ENCODE peak calls at places on chromosomes 13 and 19, in eight cellular contexts. One of them, this sample, is unnamed.

GRCh38 chr13:51451467-51452390 is 1.1 kb downstream of the INTS6 start:
- DNase-seq in transverse colon: peak
- DNase-seq in fibroblast of mammary gland: peak
- DNase-seq in ascending aorta: peak
- DNase-seq in CD8-positive, alpha-beta T cell: peak
- DNase-seq in upper lobe of right lung: peak
- DNase-seq in bronchial epithelial cell: peak
- DNase-seq in left ventricle myocardium inferior: peak
- DNase-seq in this sample: peak

GRCh38 chr19:17264641-17264979 is at the start of gene USHBP1:
- DNase-seq in fibroblast of mammary gland: no peak
- DNase-seq in ascending aorta: no peak
- DNase-seq in upper lobe of right lung: no peak
- DNase-seq in bronchial epithelial cell: no peak
- DNase-seq in left ventricle myocardium inferior: peak
- DNase-seq in transverse colon: no peak
- DNase-seq in CD8-positive, alpha-beta T cell: no peak
- DNase-seq in this sample: no peak

GRCh38 chr19:24065243-24065642 is 21.7 kb upstream of the ZNF254 start:
- DNase-seq in ascending aorta: no peak
- DNase-seq in upper lobe of right lung: no peak
- DNase-seq in transverse colon: no peak
- DNase-seq in left ventricle myocardium inferior: no peak
- DNase-seq in bronchial epithelial cell: no peak
- DNase-seq in CD8-positive, alpha-beta T cell: no peak
- DNase-seq in fibroblast of mammary gland: no peak
- DNase-seq in this sample: no peak

GRCh38 chr13:110363009-110363408 is 55.9 kb downstream of the COL4A2 start:
- DNase-seq in left ventricle myocardium inferior: no peak
- DNase-seq in upper lobe of right lung: no peak
- DNase-seq in ascending aorta: no peak
- DNase-seq in fibroblast of mammary gland: no peak
- DNase-seq in CD8-positive, alpha-beta T cell: no peak
- DNase-seq in bronchial epithelial cell: no peak
- DNase-seq in transverse colon: no peak
- DNase-seq in this sample: peak

GRCh38 chr19:13460045-13460444 is 46.2 kb downstream of the CACNA1A start:
- DNase-seq in fibroblast of mammary gland: no peak
- DNase-seq in left ventricle myocardium inferior: no peak
- DNase-seq in CD8-positive, alpha-beta T cell: no peak
- DNase-seq in ascending aorta: no peak
- DNase-seq in transverse colon: no peak
- DNase-seq in bronchial epithelial cell: no peak
- DNase-seq in upper lobe of right lung: no peak
- DNase-seq in this sample: no peak

GRCh38 chr13:74134777-74135305 is 637 bp upstream of the KLF12 start:
- DNase-seq in bronchial epithelial cell: peak
- DNase-seq in ascending aorta: no peak
- DNase-seq in CD8-positive, alpha-beta T cell: peak
- DNase-seq in upper lobe of right lung: peak
- DNase-seq in left ventricle myocardium inferior: peak
- DNase-seq in fibroblast of mammary gland: no peak
- DNase-seq in transverse colon: peak
- DNase-seq in this sample: peak

GRCh38 chr13:76798037-76798436 is 88.2 kb downstream of the KCTD12 start:
- DNase-seq in fibroblast of mammary gland: peak
- DNase-seq in upper lobe of right lung: no peak
- DNase-seq in ascending aorta: no peak
- DNase-seq in left ventricle myocardium inferior: no peak
- DNase-seq in CD8-positive, alpha-beta T cell: no peak
- DNase-seq in transverse colon: no peak
- DNase-seq in bronchial epithelial cell: no peak
- DNase-seq in this sample: no peak

GRCh38 chr19:40744554-40745401 is 5.5 kb downstream of the ACTMAP start:
- DNase-seq in ascending aorta: no peak
- DNase-seq in fibroblast of mammary gland: no peak
- DNase-seq in transverse colon: no peak
- DNase-seq in upper lobe of right lung: peak
- DNase-seq in bronchial epithelial cell: no peak
- DNase-seq in left ventricle myocardium inferior: no peak
- DNase-seq in CD8-positive, alpha-beta T cell: peak
- DNase-seq in this sample: no peak

GRCh38 chr19:36916991-36917390 is 859 bp downstream of the ZNF568 start:
- DNase-seq in upper lobe of right lung: no peak
- DNase-seq in left ventricle myocardium inferior: no peak
- DNase-seq in CD8-positive, alpha-beta T cell: no peak
- DNase-seq in transverse colon: no peak
- DNase-seq in fibroblast of mammary gland: peak
- DNase-seq in bronchial epithelial cell: peak
- DNase-seq in ascending aorta: no peak
- DNase-seq in this sample: no peak

GRCh38 chr19:45682117-45682516 is 9.6 kb downstream of the SNRPD2 start:
- DNase-seq in fibroblast of mammary gland: no peak
- DNase-seq in upper lobe of right lung: no peak
- DNase-seq in transverse colon: no peak
- DNase-seq in left ventricle myocardium inferior: no peak
- DNase-seq in ascending aorta: no peak
- DNase-seq in CD8-positive, alpha-beta T cell: no peak
- DNase-seq in bronchial epithelial cell: no peak
- DNase-seq in this sample: no peak

GRCh38 chr13:41543664-41544300 is 86.4 kb downstream of the RGCC start:
- DNase-seq in left ventricle myocardium inferior: no peak
- DNase-seq in upper lobe of right lung: no peak
- DNase-seq in CD8-positive, alpha-beta T cell: no peak
- DNase-seq in transverse colon: no peak
- DNase-seq in fibroblast of mammary gland: no peak
- DNase-seq in ascending aorta: no peak
- DNase-seq in bronchial epithelial cell: no peak
- DNase-seq in this sample: no peak

GRCh38 chr13:106156468-106156867 is 379.0 kb downstream of the EFNB2 start:
- DNase-seq in bronchial epithelial cell: peak
- DNase-seq in ascending aorta: no peak
- DNase-seq in upper lobe of right lung: no peak
- DNase-seq in CD8-positive, alpha-beta T cell: no peak
- DNase-seq in fibroblast of mammary gland: peak
- DNase-seq in left ventricle myocardium inferior: no peak
- DNase-seq in transverse colon: no peak
- DNase-seq in this sample: no peak

GRCh38 chr19:36963262-36963661 is 47.1 kb downstream of the ZNF568 start:
- DNase-seq in bronchial epithelial cell: no peak
- DNase-seq in transverse colon: no peak
- DNase-seq in left ventricle myocardium inferior: no peak
- DNase-seq in upper lobe of right lung: no peak
- DNase-seq in ascending aorta: no peak
- DNase-seq in CD8-positive, alpha-beta T cell: no peak
- DNase-seq in fibroblast of mammary gland: no peak
- DNase-seq in this sample: no peak

GRCh38 chr13:33111414-33112110 is 95.3 kb downstream of the KL start:
- DNase-seq in left ventricle myocardium inferior: peak
- DNase-seq in CD8-positive, alpha-beta T cell: no peak
- DNase-seq in upper lobe of right lung: no peak
- DNase-seq in fibroblast of mammary gland: peak
- DNase-seq in bronchial epithelial cell: no peak
- DNase-seq in transverse colon: peak
- DNase-seq in ascending aorta: no peak
- DNase-seq in this sample: no peak

GRCh38 chr19:46076951-46077814 is 36.4 kb upstream of the IGFL4 start:
- DNase-seq in left ventricle myocardium inferior: no peak
- DNase-seq in upper lobe of right lung: no peak
- DNase-seq in fibroblast of mammary gland: peak
- DNase-seq in transverse colon: peak
- DNase-seq in ascending aorta: no peak
- DNase-seq in CD8-positive, alpha-beta T cell: no peak
- DNase-seq in bronchial epithelial cell: peak
- DNase-seq in this sample: no peak

GRCh38 chr13:102028846-102029245 is 373.0 kb downstream of the FGF14 start:
- DNase-seq in ascending aorta: no peak
- DNase-seq in fibroblast of mammary gland: no peak
- DNase-seq in upper lobe of right lung: no peak
- DNase-seq in bronchial epithelial cell: no peak
- DNase-seq in left ventricle myocardium inferior: no peak
- DNase-seq in CD8-positive, alpha-beta T cell: no peak
- DNase-seq in transverse colon: no peak
- DNase-seq in this sample: no peak

GRCh38 chr13:94988654-94989053 is 276.3 kb upstream of the SOX21 start:
- DNase-seq in bronchial epithelial cell: no peak
- DNase-seq in CD8-positive, alpha-beta T cell: no peak
- DNase-seq in transverse colon: no peak
- DNase-seq in ascending aorta: no peak
- DNase-seq in upper lobe of right lung: no peak
- DNase-seq in fibroblast of mammary gland: no peak
- DNase-seq in left ventricle myocardium inferior: no peak
- DNase-seq in this sample: no peak
- TF ChIP-seq CTCF in bronchial epithelial cell: no peak
- TF ChIP-seq CTCF in CD8-positive, alpha-beta T cell: no peak
- TF ChIP-seq CTCF in transverse colon: no peak
- TF ChIP-seq CTCF in ascending aorta: no peak
- TF ChIP-seq CTCF in upper lobe of right lung: no peak
- TF ChIP-seq CTCF in fibroblast of mammary gland: no peak
- TF ChIP-seq CTCF in left ventricle myocardium inferior: no peak
- TF ChIP-seq CTCF in this sample: no peak

GRCh38 chr19:10290876-10291553 is 1.3 kb downstream of the ICAM5 start:
- DNase-seq in CD8-positive, alpha-beta T cell: peak
- DNase-seq in transverse colon: peak
- DNase-seq in upper lobe of right lung: peak
- DNase-seq in left ventricle myocardium inferior: peak
- DNase-seq in fibroblast of mammary gland: no peak
- DNase-seq in ascending aorta: no peak
- DNase-seq in bronchial epithelial cell: peak
- DNase-seq in this sample: no peak
- H3K4me3 ChIP-seq in CD8-positive, alpha-beta T cell: peak
- H3K4me3 ChIP-seq in transverse colon: peak
- H3K4me3 ChIP-seq in upper lobe of right lung: peak
- H3K4me3 ChIP-seq in left ventricle myocardium inferior: peak
- H3K4me3 ChIP-seq in fibroblast of mammary gland: peak
- H3K4me3 ChIP-seq in ascending aorta: peak
- H3K4me3 ChIP-seq in bronchial epithelial cell: peak
- H3K4me3 ChIP-seq in this sample: peak

DNA sequence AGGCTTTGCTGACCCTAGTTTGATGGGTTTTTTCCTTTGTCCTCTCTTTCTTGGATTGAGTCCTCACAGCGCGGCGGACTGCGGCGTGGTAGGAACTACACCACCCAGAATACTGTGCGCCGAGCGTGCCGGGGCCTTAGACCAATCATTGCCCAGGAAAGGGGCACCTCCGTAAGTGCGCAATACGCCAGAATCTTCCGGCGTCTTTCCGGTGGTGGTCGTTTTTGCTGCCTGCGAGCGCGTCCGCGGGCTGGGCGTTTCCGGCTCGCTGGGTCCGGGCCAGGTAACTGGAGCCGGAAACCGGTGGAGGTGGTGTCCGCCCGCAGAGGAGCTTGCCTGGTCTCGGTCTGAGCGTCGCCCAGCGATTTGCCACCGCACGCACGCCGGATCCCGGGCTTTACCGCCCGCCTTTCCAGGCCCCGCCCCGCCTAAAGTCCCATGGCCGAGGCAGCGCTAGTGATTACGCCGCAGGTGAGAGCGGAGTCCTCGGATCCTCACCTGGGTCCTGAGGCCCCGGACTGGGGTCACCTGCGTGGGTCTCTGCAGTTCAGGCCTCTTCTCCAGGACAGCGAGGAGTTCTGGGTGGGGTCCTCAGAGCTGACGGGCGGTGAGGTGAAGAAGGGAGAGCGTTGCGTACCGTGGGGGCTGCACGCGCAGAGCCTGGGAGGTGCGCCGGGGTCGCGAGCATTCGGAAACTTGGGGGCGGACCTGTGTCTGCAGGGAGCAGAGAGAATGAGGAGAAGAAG is at the start of gene ZNF549:
- DNase-seq in transverse colon: peak
- DNase-seq in CD8-positive, alpha-beta T cell: peak
- DNase-seq in upper lobe of right lung: peak
- DNase-seq in bronchial epithelial cell: peak
- DNase-seq in ascending aorta: peak
- DNase-seq in fibroblast of mammary gland: peak
- DNase-seq in left ventricle myocardium inferior: peak
- DNase-seq in this sample: peak
- TF ChIP-seq CTCF in transverse colon: no peak
- TF ChIP-seq CTCF in CD8-positive, alpha-beta T cell: no peak
- TF ChIP-seq CTCF in upper lobe of right lung: no peak
- TF ChIP-seq CTCF in bronchial epithelial cell: no peak
- TF ChIP-seq CTCF in ascending aorta: no peak
- TF ChIP-seq CTCF in fibroblast of mammary gland: no peak
- TF ChIP-seq CTCF in left ventricle myocardium inferior: peak
- TF ChIP-seq CTCF in this sample: no peak

GRCh38 chr13:21139374-21139773 is 37.0 kb downstream of the SKA3 start:
- DNase-seq in ascending aorta: no peak
- DNase-seq in left ventricle myocardium inferior: no peak
- DNase-seq in bronchial epithelial cell: no peak
- DNase-seq in CD8-positive, alpha-beta T cell: no peak
- DNase-seq in upper lobe of right lung: no peak
- DNase-seq in transverse colon: peak
- DNase-seq in fibroblast of mammary gland: no peak
- DNase-seq in this sample: no peak
- H3K4me3 ChIP-seq in ascending aorta: peak
- H3K4me3 ChIP-seq in left ventricle myocardium inferior: peak
- H3K4me3 ChIP-seq in bronchial epithelial cell: no peak
- H3K4me3 ChIP-seq in CD8-positive, alpha-beta T cell: peak
- H3K4me3 ChIP-seq in upper lobe of right lung: peak
- H3K4me3 ChIP-seq in transverse colon: peak
- H3K4me3 ChIP-seq in fibroblast of mammary gland: peak
- H3K4me3 ChIP-seq in this sample: peak

DNA sequence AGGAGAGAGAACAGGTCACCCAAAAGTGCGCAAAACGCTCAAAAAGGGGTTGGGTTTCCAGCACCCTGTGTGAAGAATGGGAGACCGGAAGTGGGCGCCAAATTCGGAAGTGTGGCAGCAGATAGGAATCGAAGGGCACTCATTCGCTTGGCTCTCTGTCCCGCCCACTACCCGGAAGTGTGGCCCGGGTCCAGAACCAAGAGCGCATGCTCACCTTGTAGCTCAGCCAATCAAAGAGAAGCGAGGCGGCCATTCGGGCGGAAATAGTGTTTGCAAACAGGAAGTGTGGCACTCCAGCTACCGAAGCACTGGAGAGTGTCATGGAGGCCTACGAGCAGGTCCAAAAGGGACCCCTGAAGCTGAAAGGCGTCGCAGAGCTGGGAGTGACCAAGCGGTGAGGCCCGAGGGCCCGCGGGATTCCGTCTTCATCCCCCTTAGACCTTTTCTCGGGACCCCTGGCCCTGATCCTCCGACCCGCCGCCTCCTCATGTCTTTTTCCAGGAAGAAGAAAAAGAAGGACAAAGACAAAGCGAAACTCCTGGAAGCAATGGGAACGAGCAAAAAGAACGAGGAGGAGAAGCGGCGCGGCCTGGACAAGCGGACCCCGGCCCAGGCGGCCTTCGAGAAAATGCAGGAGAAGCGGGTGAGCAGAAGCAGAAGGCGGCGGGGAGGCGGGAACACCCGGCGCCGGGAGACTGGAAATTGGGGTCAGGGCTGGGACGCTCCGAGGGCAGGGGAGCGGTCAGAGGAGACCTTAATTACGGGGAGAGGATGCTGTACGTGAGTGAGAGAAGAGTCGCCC is at the start of gene FAM32A:
- DNase-seq in left ventricle myocardium inferior: peak
- DNase-seq in transverse colon: peak
- DNase-seq in upper lobe of right lung: peak
- DNase-seq in fibroblast of mammary gland: peak
- DNase-seq in ascending aorta: peak
- DNase-seq in CD8-positive, alpha-beta T cell: peak
- DNase-seq in bronchial epithelial cell: peak
- DNase-seq in this sample: peak
- TF ChIP-seq CTCF in left ventricle myocardium inferior: peak
- TF ChIP-seq CTCF in transverse colon: peak
- TF ChIP-seq CTCF in upper lobe of right lung: peak
- TF ChIP-seq CTCF in fibroblast of mammary gland: peak
- TF ChIP-seq CTCF in ascending aorta: peak
- TF ChIP-seq CTCF in CD8-positive, alpha-beta T cell: peak
- TF ChIP-seq CTCF in bronchial epithelial cell: peak
- TF ChIP-seq CTCF in this sample: no peak